ENCODE peak calls at places on chromosomes 13 and 19, in six cellular contexts. T, S, Z, J, U and O are unnamed samples.

GRCh38 chr19:55158848-55159793 is 1.6 kb upstream of the TNNI3 start:
- DNase-seq in T (no peak), S (no peak), Z (no peak), J (no peak), U (no peak), O (no peak)

GRCh38 chr13:82330499-82330898 is 1551.8 kb downstream of the SLITRK1 start:
- DNase-seq in T (peak; percentile 21), S (no peak), Z (peak; percentile 26), J (no peak), U (no peak), O (no peak)

GRCh38 chr19:14370169-14370998 is 10.9 kb upstream of the ADGRE5 start:
- DNase-seq in T (no peak), S (no peak), Z (peak; percentile 69), J (no peak), U (no peak), O (no peak)

GRCh38 chr13:98440390-98441055 is 136.4 kb downstream of the STK24 start:
- DNase-seq in T (no peak), S (no peak), Z (no peak), J (no peak), U (no peak), O (no peak)

GRCh38 chr19:47186337-47187022 is 44.5 kb downstream of the BBC3 start:
- DNase-seq in T (no peak), S (no peak), Z (no peak), J (no peak), U (peak; percentile 41), O (peak; percentile 24)

GRCh38 chr13:40920826-40921225 is 98.3 kb downstream of the ELF1 start:
- DNase-seq in T (no peak), S (peak; percentile 56), Z (no peak), J (no peak), U (no peak), O (no peak)

GRCh38 chr19:55034751-55035150 is 3.3 kb downstream of the GP6 start:
- DNase-seq in T (no peak), S (no peak), Z (no peak), J (no peak), U (no peak), O (no peak)

GRCh38 chr13:113904411-113904810 is 40.5 kb upstream of the GAS6 start:
- DNase-seq in T (peak; percentile 62), S (peak; percentile 43), Z (no peak), J (peak; percentile 75), U (no peak), O (peak; percentile 24)

GRCh38 chr19:38665950-38666661 is 18.7 kb downstream of the ACTN4 start:
- DNase-seq in T (peak; percentile 94), S (peak; percentile 51), Z (no peak), J (peak; percentile 85), U (no peak), O (no peak)

GRCh38 chr13:32175307-32175706 is 139.9 kb downstream of the ZAR1L start:
- DNase-seq in T (no peak), S (no peak), Z (no peak), J (no peak), U (no peak), O (no peak)

GRCh38 chr13:30042272-30042671 is 191.9 kb upstream of the UBL3 start:
- DNase-seq in T (no peak), S (no peak), Z (no peak), J (no peak), U (no peak), O (no peak)

GRCh38 chr13:25463496-25463895 is 91.7 kb downstream of the ATP8A2 start:
- DNase-seq in T (no peak), S (peak; percentile 22), Z (no peak), J (no peak), U (no peak), O (no peak)

GRCh38 chr13:41644742-41645141 is 187.4 kb downstream of the RGCC start:
- DNase-seq in T (no peak), S (no peak), Z (no peak), J (no peak), U (no peak), O (no peak)

GRCh38 chr13:113589251-113589960 is 4.9 kb downstream of the TFDP1 start:
- DNase-seq in T (no peak), S (no peak), Z (no peak), J (no peak), U (no peak), O (peak; percentile 2)

GRCh38 chr19:10044390-10044789 is 31.1 kb downstream of the RDH8 start:
- DNase-seq in T (peak; percentile 10), S (no peak), Z (peak; percentile 44), J (no peak), U (no peak), O (no peak)

GRCh38 chr13:110546933-110547332 is 14.6 kb downstream of the RAB20 start:
- DNase-seq in T (peak; percentile 94), S (peak; percentile 89), Z (no peak), J (no peak), U (no peak), O (no peak)

GRCh38 chr13:73065665-73066350 is 7.0 kb downstream of the KLF5 start:
- DNase-seq in T (no peak), S (no peak), Z (no peak), J (no peak), U (no peak), O (no peak)

GRCh38 chr13:75635621-75636338 is at the start of gene LMO7:
- DNase-seq in T (peak; percentile 15), S (peak; percentile 52), Z (peak; percentile 45), J (peak; percentile 78), U (peak; percentile 90), O (peak; percentile 47)

GRCh38 chr13:34223984-34224383 is 406.0 kb downstream of the RFC3 start:
- DNase-seq in T (no peak), S (peak; percentile 0), Z (no peak), J (no peak), U (no peak), O (no peak)

GRCh38 chr13:40118337-40118736 is 462.9 kb downstream of the COG6 start:
- DNase-seq in T (no peak), S (no peak), Z (no peak), J (no peak), U (no peak), O (no peak)

GRCh38 chr13:77002590-77003190 is 10.8 kb downstream of the CLN5 start:
- DNase-seq in T (peak; percentile 57), S (peak; percentile 48), Z (peak; percentile 30), J (peak; percentile 40), U (peak; percentile 30), O (no peak)

GRCh38 chr13:33057019-33057785 is 41.0 kb downstream of the KL start:
- DNase-seq in T (peak; percentile 45), S (peak; percentile 6), Z (peak; percentile 4), J (peak; percentile 52), U (peak; percentile 47), O (no peak)

GRCh38 chr19:5216141-5216847 is 124.3 kb downstream of the PTPRS start:
- DNase-seq in T (no peak), S (no peak), Z (peak; percentile 11), J (no peak), U (no peak), O (no peak)

GRCh38 chr13:107043016-107043957 is 475.4 kb upstream of the ARGLU1 start:
- DNase-seq in T (no peak), S (peak; percentile 34), Z (no peak), J (no peak), U (no peak), O (no peak)

GRCh38 chr19:39174142-39174541 is 22.6 kb upstream of the NCCRP1 start:
- DNase-seq in T (no peak), S (no peak), Z (no peak), J (no peak), U (no peak), O (no peak)

GRCh38 chr19:44796701-44797115 is 12.2 kb upstream of the BCAM start:
- DNase-seq in T (peak; percentile 26), S (peak; percentile 23), Z (peak; percentile 24), J (peak; percentile 25), U (no peak), O (peak; percentile 23)

GRCh38 chr13:71865858-71866172 is 1.2 kb downstream of the DACH1 start:
- DNase-seq in T (no peak), S (no peak), Z (no peak), J (peak; percentile 35), U (peak; percentile 65), O (no peak)

GRCh38 chr13:49936943-49937273 is 768 bp upstream of the SPRYD7 start:
- DNase-seq in T (no peak), S (no peak), Z (no peak), J (peak; percentile 54), U (no peak), O (no peak)

DNA sequence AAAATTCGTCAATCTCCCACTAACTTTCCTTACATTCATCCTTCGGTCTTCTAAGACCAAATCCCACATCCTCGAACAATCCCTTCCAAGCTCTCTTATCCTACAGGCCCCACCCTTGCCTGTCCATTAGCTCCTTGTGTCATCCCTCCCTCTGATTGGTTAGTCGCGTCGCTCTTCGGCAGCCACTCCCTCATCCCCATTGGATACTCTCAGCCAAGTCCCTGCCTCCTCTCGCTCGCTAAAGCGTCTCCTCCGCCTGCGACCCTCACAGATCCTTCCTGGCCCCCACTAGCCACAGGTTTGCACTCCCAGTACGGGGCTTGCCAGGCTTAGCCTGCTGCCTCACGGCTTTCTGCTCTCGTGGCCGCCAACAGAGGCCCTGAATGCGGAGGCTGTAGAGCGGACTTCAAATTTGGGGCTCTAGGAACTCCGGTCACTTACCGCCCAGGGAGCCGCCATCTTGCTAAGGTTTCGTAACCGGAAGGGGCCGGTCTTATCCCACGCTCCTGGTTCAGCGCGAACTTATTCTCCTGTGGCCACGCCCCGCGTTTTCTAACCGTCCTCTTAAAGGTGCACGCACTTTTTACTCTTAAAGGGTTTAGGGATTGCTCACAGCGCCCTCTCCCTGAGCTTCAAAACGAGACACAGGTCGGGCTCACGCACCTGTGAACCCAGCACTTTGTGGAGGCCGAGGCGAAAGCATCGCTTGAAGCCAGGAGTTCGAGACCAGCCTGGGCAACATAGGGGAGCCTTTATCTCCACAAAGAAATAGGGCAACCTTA is at the start of gene DMAC2:
- DNase-seq in T (peak; percentile 98), S (peak; percentile 97), Z (peak; percentile 100), J (peak; percentile 99), U (peak; percentile 94), O (peak; percentile 97)
- TF ChIP-seq CTCF in T (peak; percentile 52), S (peak; percentile 51), Z (peak; percentile 87), J (peak; percentile 64), U (peak; percentile 64), O (peak; percentile 81)

DNA sequence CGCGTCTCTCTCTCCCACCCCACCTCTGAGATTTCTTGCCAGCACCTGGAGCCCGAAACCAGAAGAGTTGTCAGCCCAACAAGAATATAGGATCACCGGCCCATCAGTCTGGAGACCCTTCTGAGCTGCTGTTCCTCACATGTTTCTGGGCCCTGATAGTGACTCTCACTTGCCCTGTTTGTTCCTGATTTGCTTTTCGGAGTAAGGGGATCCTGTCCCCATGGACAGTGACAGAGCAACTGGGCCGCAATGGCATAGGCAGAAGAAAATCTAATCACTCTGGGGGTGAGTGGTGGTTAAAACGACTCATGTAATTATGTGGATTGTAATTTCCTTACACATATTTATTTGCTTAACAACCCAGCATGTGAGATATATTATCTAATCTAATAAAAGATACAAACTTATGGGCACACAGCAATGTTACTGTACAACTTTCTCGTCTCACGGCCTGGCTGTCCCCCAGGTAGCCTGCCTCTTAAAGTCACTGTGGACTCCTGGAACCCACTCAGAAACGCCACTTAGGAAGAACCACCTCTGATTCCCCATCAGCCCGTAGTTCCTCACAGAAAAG is 661 bp upstream of the SMAD9 start:
- DNase-seq in T (peak; percentile 10), S (no peak), Z (peak; percentile 56), J (peak; percentile 22), U (no peak), O (no peak)
- H2AFZ ChIP-seq in T (peak overlapping the region; percentile 94), S (peak overlapping the region; percentile 85), Z (peak overlapping the region; percentile 90), J (peak overlapping the region; percentile 90), U (peak overlapping the region; percentile 92), O (no peak overlapping the region)

GRCh38 chr19:18223860-18224524 is 2.2 kb downstream of the PDE4C start:
- DNase-seq in T (peak; percentile 18), S (no peak), Z (peak; percentile 83), J (peak; percentile 81), U (peak; percentile 89), O (peak; percentile 33)
- H3K4me3 ChIP-seq in T (peak overlapping the region; percentile 16), S (peak overlapping the region; percentile 52), Z (peak overlapping the region; percentile 66), J (peak overlapping the region; percentile 56), U (peak overlapping the region; percentile 59), O (no peak overlapping the region)

GRCh38 chr19:6674868-6675305 is 4.9 kb upstream of the TNFSF14 start:
- DNase-seq in T (peak; percentile 56), S (peak; percentile 21), Z (peak; percentile 58), J (peak; percentile 62), U (no peak), O (peak; percentile 92)
- TF ChIP-seq CTCF in T (no peak), S (no peak), Z (peak; percentile 27), J (no peak), U (peak; percentile 24), O (peak; percentile 67)